ENCODE peak calls at places on chromosomes 16 and 17, in four cellular contexts. A is gastrocnemius medialis, B is GM23248, T is cardiac muscle cell. Z is an unnamed sample.

GRCh38 chr16:89343501-89344291 is 126.2 kb downstream of the ZNF778 start:
- DNase-seq in T (no peak), B (no peak), A (no peak), Z (peak)

GRCh38 chr17:39612291-39612894 is 4.7 kb upstream of the NEUROD2 start:
- DNase-seq in T (no peak), A (no peak), B (no peak), Z (no peak)

GRCh38 chr17:73757324-73757942 is 113.2 kb upstream of the SDK2 start:
- DNase-seq in B (no peak), A (no peak), T (no peak), Z (no peak)

GRCh38 chr16:6111390-6111789 is 1013.8 kb upstream of the EEF2KMT start:
- DNase-seq in T (no peak), B (no peak), A (no peak), Z (no peak)

GRCh38 chr17:68377771-68378201 is 79.5 kb downstream of the WIPI1 start:
- DNase-seq in B (no peak), A (no peak), T (no peak), Z (no peak)

GRCh38 chr16:49562228-49562627 is 188.6 kb downstream of the C16orf78 start:
- DNase-seq in A (no peak), B (no peak), T (no peak), Z (no peak)

GRCh38 chr16:86761117-86761971 is 183.0 kb downstream of the FOXL1 start:
- DNase-seq in A (no peak), B (peak), T (peak), Z (no peak)

GRCh38 chr16:50844840-50845239 is 103.0 kb downstream of the CYLD start:
- DNase-seq in B (no peak), A (no peak), T (no peak), Z (no peak)

GRCh38 chr17:12510535-12510934 is 155.2 kb upstream of the MYOCD start:
- DNase-seq in T (no peak), B (peak), A (no peak), Z (no peak)

GRCh38 chr17:28745777-28746473 is 2.1 kb downstream of the TRAF4 start:
- DNase-seq in T (no peak), B (peak), A (no peak), Z (peak)

GRCh38 chr17:15238064-15238463 is 27.1 kb downstream of the PMP22 start:
- DNase-seq in T (no peak), A (no peak), B (no peak), Z (no peak)

GRCh38 chr16:84737192-84737591 is 37.4 kb downstream of the USP10 start:
- DNase-seq in T (no peak), A (no peak), B (no peak), Z (no peak)

GRCh38 chr16:73890524-73891500 is 405.8 kb upstream of the PSMD7 start:
- DNase-seq in B (no peak), A (no peak), T (peak), Z (no peak)

GRCh38 chr16:68079616-68080344 is 5.4 kb upstream of the NFATC3 start:
- DNase-seq in B (no peak), A (peak), T (peak), Z (peak)

GRCh38 chr17:207775-208174 is 26.3 kb upstream of the DOC2B start:
- DNase-seq in T (no peak), B (no peak), A (no peak), Z (no peak)

GRCh38 chr17:83198366-83199341 is 119.2 kb downstream of the METRNL start:
- DNase-seq in T (no peak), B (no peak), A (no peak), Z (peak)

GRCh38 chr17:2123467-2124251 is 68.8 kb downstream of the HIC1 start:
- DNase-seq in A (no peak), T (peak), B (peak), Z (no peak)

GRCh38 chr17:34517406-34517805 is 62.0 kb upstream of the TMEM132E start:
- DNase-seq in B (no peak), A (no peak), T (no peak), Z (no peak)

GRCh38 chr17:5055543-5055942 is 20.3 kb upstream of the SLC52A1 start:
- DNase-seq in T (no peak), A (no peak), B (no peak), Z (no peak)

GRCh38 chr17:66934040-66934439 is 30.5 kb upstream of the CACNG4 start:
- DNase-seq in T (no peak), A (no peak), B (no peak), Z (no peak)

GRCh38 chr17:72600934-72601333 is 480.1 kb downstream of the SOX9 start:
- DNase-seq in A (no peak), B (peak), T (peak), Z (no peak)

GRCh38 chr17:9269350-9270035 is 248.2 kb downstream of the NTN1 start:
- DNase-seq in T (no peak), B (no peak), A (no peak), Z (no peak)

GRCh38 chr17:54951286-54951685 is 17.2 kb downstream of the COX11 start:
- DNase-seq in A (no peak), B (no peak), T (no peak), Z (no peak)

GRCh38 chr16:65010136-65010535 is 111.7 kb downstream of the CDH11 start:
- DNase-seq in A (no peak), T (no peak), B (no peak), Z (no peak)

GRCh38 chr16:75754126-75754525 is 27.8 kb upstream of the CPHXL start:
- DNase-seq in T (peak), A (no peak), B (no peak), Z (no peak)

GRCh38 chr16:12341423-12341822 is 364.9 kb downstream of the SNX29 start:
- DNase-seq in B (peak), A (peak), T (no peak), Z (no peak)

GRCh38 chr17:17570798-17571716 is 20.5 kb downstream of the PEMT start:
- DNase-seq in B (no peak), T (no peak), A (no peak), Z (peak)

GRCh38 chr16:11291021-11291716 is 10.0 kb upstream of the PRM1 start:
- DNase-seq in A (no peak), T (peak), B (no peak), Z (no peak)

GRCh38 chr17:15404116-15404730 is 62.8 kb upstream of the TEKT3 start:
- DNase-seq in B (peak), T (peak), A (no peak), Z (no peak)

GRCh38 chr16:9309844-9310243 is 218.4 kb downstream of the HAPSTR1 start:
- DNase-seq in T (no peak), A (no peak), B (no peak), Z (no peak)

GRCh38 chr16:81556715-81557284 is 112.2 kb downstream of the CMIP start:
- DNase-seq in A (peak), T (no peak), B (no peak), Z (no peak)

GRCh38 chr17:47225911-47226688 is 17.0 kb downstream of the MYL4 start:
- DNase-seq in B (peak), A (no peak), T (peak), Z (no peak)

GRCh38 chr16:88647178-88648070 is 3.4 kb downstream of the CYBA start:
- DNase-seq in T (no peak), A (no peak), B (no peak), Z (peak)

GRCh38 chr17:62720126-62720850 is 87.8 kb downstream of the MARCHF10 start:
- DNase-seq in B (no peak), T (no peak), A (no peak), Z (no peak)

GRCh38 chr16:66754211-66754610 is 2.8 kb upstream of the DYNC1LI2 start:
- DNase-seq in B (no peak), A (no peak), T (no peak), Z (no peak)
- H3K27ac ChIP-seq in B (no peak), A (no peak), T (no peak), Z (no peak)

GRCh38 chr16:72168365-72168764 is 3.6 kb downstream of the PMFBP1 start:
- DNase-seq in A (no peak), B (no peak), T (no peak), Z (no peak)

GRCh38 chr16:72173997-72174396 is 2.0 kb upstream of the PMFBP1 start:
- DNase-seq in B (no peak), A (no peak), T (no peak), Z (no peak)

GRCh38 chr16:72169708-72170107 is 2.2 kb downstream of the PMFBP1 start:
- DNase-seq in A (no peak), B (no peak), T (no peak), Z (no peak)

GRCh38 chr16:72174726-72175125 is 2.8 kb upstream of the PMFBP1 start:
- DNase-seq in A (no peak), B (no peak), T (no peak), Z (no peak)

DNA sequence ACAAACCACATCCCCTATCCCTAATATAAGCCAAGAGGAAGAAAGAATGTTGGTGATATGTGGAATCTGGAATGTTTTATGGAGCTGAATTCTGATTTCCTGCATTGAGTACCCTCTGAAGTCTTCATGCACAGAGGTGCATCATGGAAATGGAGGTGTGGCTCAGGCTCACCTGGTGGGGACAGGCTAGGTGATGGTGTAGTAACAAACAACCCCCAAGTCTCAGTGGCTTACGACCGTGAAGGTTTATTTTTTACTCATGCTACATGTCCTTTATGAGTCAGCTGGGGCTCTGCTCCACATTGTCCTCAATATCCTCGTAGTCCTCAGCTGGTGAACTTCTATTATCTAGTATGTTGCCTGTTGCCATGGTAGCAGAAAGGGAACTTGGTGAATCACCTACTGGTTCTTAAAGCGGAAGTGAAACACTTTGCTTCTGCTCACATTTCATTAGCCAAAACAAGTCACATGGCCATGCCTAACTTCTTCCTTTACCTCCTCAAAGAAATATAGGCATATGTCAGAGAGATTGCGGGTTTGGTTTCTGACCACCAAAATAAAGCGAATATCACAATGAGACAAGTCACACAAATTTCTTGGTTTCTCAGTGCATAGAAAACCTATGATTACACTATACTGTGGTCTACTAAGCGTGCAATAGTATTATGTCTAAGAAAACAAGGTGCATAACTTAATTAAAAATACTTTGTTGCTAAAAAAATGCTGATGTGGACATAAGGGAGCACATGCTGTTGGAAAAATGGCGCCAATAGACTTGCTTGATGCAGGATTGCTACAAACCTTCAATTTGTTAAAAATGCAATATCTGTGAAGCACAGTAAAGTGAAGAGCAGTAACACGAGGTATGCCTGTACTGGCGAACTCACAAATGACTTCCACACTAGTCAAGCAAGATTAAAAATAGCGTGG is at the start of gene PMFBP1:
- DNase-seq in T (peak), A (peak), B (peak), Z (no peak)
- H3K27ac ChIP-seq in T (no peak), A (no peak), B (no peak), Z (no peak)

GRCh38 chr17:63841350-63842172 is 924 bp downstream of the SMARCD2 start:
- DNase-seq in A (peak), B (peak), T (peak), Z (peak)

GRCh38 chr17:63843387-63844292 is 1.2 kb upstream of the SMARCD2 start:
- DNase-seq in T (peak), A (no peak), B (peak), Z (no peak)

GRCh38 chr17:63840591-63841349 is 1.7 kb downstream of the SMARCD2 start:
- DNase-seq in T (peak), A (peak), B (peak), Z (no peak)

GRCh38 chr17:63842540-63843386 is at the start of gene SMARCD2:
- DNase-seq in B (peak), T (peak), A (peak), Z (peak)

GRCh38 chr17:63842173-63842539 is 329 bp downstream of the SMARCD2 start:
- DNase-seq in B (no peak), T (no peak), A (no peak), Z (peak)
- H3K27ac ChIP-seq in B (peak), T (peak), A (peak), Z (peak)

GRCh38 chr17:42895185-42895555 is 5.4 kb upstream of the G6PC1 start:
- DNase-seq in T (peak), A (peak), B (peak), Z (peak)
- H3K27ac ChIP-seq in T (no peak), A (peak), B (peak), Z (peak)

GRCh38 chr17:7466318-7466643 is 13.2 kb downstream of the ZBTB4 start:
- DNase-seq in B (no peak), T (no peak), A (no peak), Z (no peak)
- H3K27ac ChIP-seq in B (no peak), T (peak), A (peak), Z (peak)

GRCh38 chr17:78872486-78872885 is 30.5 kb downstream of the CEP295NL start:
- DNase-seq in T (no peak), B (no peak), A (no peak), Z (no peak)
- H3K27ac ChIP-seq in T (no peak), B (no peak), A (no peak), Z (no peak)

DNA sequence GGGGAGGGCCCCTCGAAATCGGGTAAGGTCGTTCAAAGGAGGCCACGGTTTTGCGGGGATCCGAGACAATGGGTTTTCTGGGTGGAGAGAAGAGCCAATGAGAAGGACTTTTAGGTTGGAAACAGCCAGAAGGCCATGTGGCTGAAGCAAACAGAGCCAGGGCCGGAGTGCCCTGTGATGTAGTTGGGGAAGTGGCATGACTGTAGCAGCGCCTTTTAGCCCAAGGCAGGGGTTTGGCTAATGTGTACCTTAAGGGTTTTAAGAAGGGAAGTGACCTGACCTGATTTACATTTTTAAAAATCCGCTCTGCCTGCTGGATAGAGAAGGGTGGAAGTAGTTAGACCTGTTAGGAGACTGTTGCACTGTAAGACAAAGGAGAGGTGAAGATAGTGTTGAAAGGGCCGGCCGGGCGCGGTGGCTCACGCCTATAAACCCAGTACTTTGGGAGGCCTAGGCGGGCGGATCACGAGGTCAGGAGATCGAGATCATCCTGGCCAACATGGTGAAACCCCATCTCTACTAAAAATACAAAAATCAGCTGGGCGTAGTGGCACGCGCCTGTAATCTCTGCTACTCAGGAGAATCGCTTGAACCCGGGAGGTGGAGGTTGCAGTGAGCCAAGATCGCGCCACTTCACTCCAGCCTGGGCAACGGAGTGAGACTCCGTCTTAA is 1.0 kb downstream of the LYRM1 start:
- DNase-seq in B (peak), T (peak), A (peak), Z (peak)
- H3K27ac ChIP-seq in B (peak), T (peak), A (peak), Z (peak)

Z was measured in right lobe of liver.